ENCODE peak calls at places on chromosomes 11 and 22, in four cellular contexts. U is Ammon's horn, C is NCI-H748 treated with DMSO at 0.1 percent for 48 hours, B is LNCaP clone FGC. D is an unnamed sample.
A peak's percentile ranks its signal among the peaks of the same experiment; 100 is the strongest.

GRCh38 chr22:50505776-50506610 is 1.5 kb downstream of the LMF2 start:
- DNase-seq in U (no peak), C (no peak), B (no peak), D (no peak)

GRCh38 chr11:2857276-2857675 is 28.3 kb downstream of the CDKN1C start:
- DNase-seq in U (no peak), C (no peak), B (no peak), D (no peak)

GRCh38 chr11:19110290-19110689 is 6.7 kb upstream of the ZDHHC13 start:
- DNase-seq in U (peak; percentile 52), C (peak; percentile 14), B (no peak), D (no peak)

GRCh38 chr11:103987631-103988594 is 48.5 kb upstream of the DDI1 start:
- DNase-seq in U (no peak), C (no peak), B (no peak), D (no peak)

GRCh38 chr11:12361650-12362049 is 15.7 kb upstream of the PARVA start:
- DNase-seq in U (no peak), C (peak; percentile 20), B (no peak), D (no peak)

GRCh38 chr22:22892096-22893052 is 4.8 kb downstream of the IGLL5 start:
- DNase-seq in U (no peak), C (no peak), B (no peak), D (no peak)

GRCh38 chr11:125995313-125995712 is 49.5 kb downstream of the VSIG10L2 start:
- DNase-seq in U (peak; percentile 65), C (no peak), B (no peak), D (no peak)

GRCh38 chr22:36986242-36986821 is 32.9 kb downstream of the TST start:
- DNase-seq in U (no peak), C (no peak), B (no peak), D (no peak)

GRCh38 chr11:11563193-11563592 is 58.6 kb downstream of the GALNT18 start:
- DNase-seq in U (no peak), C (no peak), B (no peak), D (no peak)

GRCh38 chr11:6061475-6061874 is 30.9 kb upstream of the OR56A1 start:
- DNase-seq in U (no peak), C (no peak), B (no peak), D (no peak)

GRCh38 chr11:75276696-75277095 is 36.1 kb downstream of the TPBGL start:
- DNase-seq in U (no peak), C (peak; percentile 93), B (no peak), D (no peak)

GRCh38 chr22:29553391-29554224 is at the start of gene THOC5:
- DNase-seq in U (peak; percentile 98), C (peak; percentile 88), B (peak; percentile 89), D (peak; percentile 85)

GRCh38 chr11:2175659-2176058 is 4.0 kb upstream of the TH start:
- DNase-seq in U (no peak), C (no peak), B (no peak), D (no peak)

GRCh38 chr22:25987948-25988347 is 181.3 kb upstream of the SEZ6L start:
- DNase-seq in U (peak; percentile 6), C (no peak), B (no peak), D (no peak)

GRCh38 chr11:110712643-110713468 is 619 bp upstream of the ARHGAP20 start:
- DNase-seq in U (peak; percentile 88), C (peak; percentile 23), B (no peak), D (peak; percentile 55)

D was measured in caudate nucleus.